ENCODE peak calls at places on chromosomes 2 and 18, in four cellular contexts. O is HCT116, S is suprapubic skin, G is ovary. C is an unnamed sample.

GRCh38 chr2:62999905-63000304 is 50.7 kb upstream of the OTX1 start:
- DNase-seq in O (no peak), S (no peak), G (no peak), C (no peak)

GRCh38 chr18:48743046-48743445 is 204.2 kb downstream of the CTIF start:
- DNase-seq in O (no peak), S (no peak), G (peak), C (peak)

GRCh38 chr2:103401621-103402020 is 639.8 kb downstream of the TMEM182 start:
- DNase-seq in O (no peak), S (no peak), G (no peak), C (no peak)

GRCh38 chr2:71455741-71456569 is 2.6 kb downstream of the DYSF start:
- DNase-seq in O (no peak), S (no peak), G (no peak), C (no peak)

GRCh38 chr18:55779711-55780590 is 192.0 kb upstream of the TCF4 start:
- DNase-seq in O (no peak), S (no peak), G (peak), C (peak)

GRCh38 chr2:37993135-37993534 is 68.0 kb downstream of the RMDN2 start:
- DNase-seq in O (no peak), S (no peak), G (no peak), C (no peak)

GRCh38 chr2:49240608-49241007 is 86.3 kb upstream of the FSHR start:
- DNase-seq in O (no peak), S (no peak), G (no peak), C (no peak)

GRCh38 chr2:8107979-8108378 is 573.9 kb upstream of the ID2 start:
- DNase-seq in O (no peak), S (no peak), G (no peak), C (no peak)

GRCh38 chr2:166361351-166362153 is 14.2 kb downstream of the SCN9A start:
- DNase-seq in O (peak), S (no peak), G (no peak), C (no peak)

DNA sequence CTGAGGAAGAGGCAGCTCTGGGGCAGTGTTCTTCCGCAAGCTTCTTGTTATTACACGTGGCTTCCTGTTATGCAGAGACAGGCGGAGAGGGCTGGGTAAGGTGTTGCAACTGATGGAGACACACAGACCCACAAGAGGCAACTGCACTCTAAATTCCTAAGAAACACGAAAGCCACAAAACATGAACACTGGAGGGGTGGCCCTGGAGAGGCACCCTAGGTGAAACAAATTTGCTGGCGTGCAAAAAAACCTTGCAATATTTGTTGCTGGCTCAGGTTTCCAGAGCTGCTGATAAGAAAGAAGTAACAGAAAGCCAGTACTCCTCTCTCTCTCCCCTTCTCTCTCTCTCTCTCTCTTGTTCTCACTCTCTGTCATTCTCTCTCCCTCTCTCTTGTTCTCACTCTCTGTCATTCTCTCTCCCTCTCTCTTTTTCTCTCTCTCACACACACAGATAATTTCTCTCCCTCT is 31.8 kb downstream of the ARHGAP25 start:
- DNase-seq in O (no peak), S (no peak), G (no peak), C (no peak)
- H3K4me3 ChIP-seq in O (no peak), S (no peak), G (no peak), C (no peak)

DNA sequence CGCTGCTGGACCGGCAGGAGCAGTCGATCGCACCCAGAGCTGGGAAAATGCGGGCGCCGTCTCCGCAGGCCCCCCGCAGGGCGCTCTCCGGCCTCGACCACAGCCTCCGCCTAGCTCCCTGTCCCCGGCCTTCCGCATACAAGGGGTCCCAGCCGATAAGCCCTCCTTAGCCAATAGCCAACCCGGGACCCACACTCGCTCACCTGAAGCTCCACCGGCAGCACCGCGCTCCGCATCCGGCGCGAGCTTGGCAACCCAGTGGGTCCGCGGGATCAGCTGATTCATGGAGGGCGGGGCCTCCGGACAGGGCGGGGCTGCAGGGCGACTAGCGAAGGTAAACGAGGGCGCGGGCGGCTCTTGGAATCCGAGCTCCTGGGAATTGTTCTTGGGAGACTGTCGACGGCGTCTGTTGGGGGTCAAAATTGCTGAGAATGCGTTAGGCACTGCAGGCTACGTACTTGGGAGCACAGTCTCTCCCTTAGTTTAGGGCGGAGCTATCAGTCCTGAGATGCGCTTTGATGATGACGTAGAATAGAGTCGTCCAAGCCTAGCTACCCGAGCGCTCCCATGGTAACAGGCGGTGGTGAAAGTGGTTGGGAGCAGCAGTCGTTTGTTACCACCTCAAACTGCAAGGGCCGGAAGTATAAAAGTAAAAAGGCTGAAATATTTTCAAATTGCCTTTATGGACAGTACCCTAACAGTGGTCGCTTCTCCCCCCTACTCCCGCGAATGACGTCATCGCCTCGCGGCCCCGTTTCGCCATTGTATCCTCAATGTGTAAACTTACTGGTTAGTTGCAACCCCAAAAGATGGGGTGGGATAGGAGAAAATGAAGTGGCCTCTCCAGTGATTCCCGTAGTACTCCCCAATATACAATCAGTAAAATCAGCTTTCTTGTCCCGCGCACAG is at the start of gene ALS2:
- DNase-seq in O (peak), S (peak), G (peak), C (peak)
- TF ChIP-seq POLR2A in O (no peak), S (no peak), G (peak), C (peak)

DNA sequence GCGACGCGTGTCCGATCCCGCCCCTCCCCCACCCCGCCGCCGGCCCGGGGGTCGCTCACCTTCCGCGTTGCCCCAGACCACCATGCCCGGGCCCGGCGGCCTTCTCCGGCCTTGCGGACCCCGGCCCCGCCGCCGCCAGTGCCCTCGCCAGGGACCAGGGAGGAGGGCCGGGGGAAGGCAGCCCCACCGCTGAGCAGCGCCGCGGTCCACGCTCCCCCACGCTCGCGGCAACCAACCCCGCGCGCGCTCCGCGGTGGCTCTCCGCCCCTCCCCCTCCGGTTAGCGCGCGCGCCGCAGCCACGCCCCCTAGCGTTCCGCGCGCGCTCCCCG is at the start of gene REV1:
- DNase-seq in O (no peak), S (peak), G (no peak), C (no peak)
- TF ChIP-seq CTCF in O (no peak), S (no peak), G (no peak), C (no peak)

GRCh38 chr18:75218524-75218923 is 7.9 kb downstream of the TSHZ1 start:
- DNase-seq in O (no peak), S (no peak), G (no peak), C (no peak)

GRCh38 chr18:75215663-75216062 is 5.1 kb downstream of the TSHZ1 start:
- DNase-seq in O (no peak), S (no peak), G (no peak), C (no peak)

GRCh38 chr18:75218064-75218463 is 7.5 kb downstream of the TSHZ1 start:
- DNase-seq in O (no peak), S (no peak), G (no peak), C (no peak)

GRCh38 chr18:75216212-75216925 is 5.8 kb downstream of the TSHZ1 start:
- DNase-seq in O (no peak), S (no peak), G (no peak), C (no peak)

GRCh38 chr18:75216926-75217303 is 6.3 kb downstream of the TSHZ1 start:
- DNase-seq in O (no peak), S (no peak), G (no peak), C (no peak)
- H3K4me3 ChIP-seq in O (no peak), S (no peak), G (no peak), C (no peak)

C was measured in body of pancreas.